ENCODE peak calls at places on chromosomes 1 and 21, in nine cellular contexts. G, I, B, A, H, Y, J, O and C are unnamed samples. For H3K9me3, the result is how much of the 10 kb centered on the place peaks cover.

GRCh38 chr1:27117733-27118439 is 37.0 kb downstream of the SLC9A1 start:
- DNase-seq in G (no peak), I (no peak), B (no peak), A (no peak), H (no peak), Y (peak), J (no peak), O (no peak), C (no peak)

GRCh38 chr1:46401964-46402626 is 8.0 kb downstream of the FAAH start:
- DNase-seq in G (peak), I (peak), B (peak), A (peak), H (peak), Y (peak), J (no peak), O (peak), C (peak)

GRCh38 chr1:166167395-166167922 is 658 bp upstream of the FAM78B start:
- DNase-seq in G (no peak), I (no peak), B (no peak), A (no peak), H (no peak), Y (no peak), J (no peak), O (peak), C (no peak)

GRCh38 chr1:19514391-19514831 is 29.1 kb upstream of the CAPZB start:
- DNase-seq in G (no peak), I (no peak), B (no peak), A (no peak), H (no peak), Y (no peak), J (no peak), O (peak), C (peak)

GRCh38 chr1:54610048-54610447 is 13.3 kb downstream of the FAM151A start:
- DNase-seq in G (no peak), I (no peak), B (peak), A (no peak), H (no peak), Y (no peak), J (no peak), O (no peak), C (peak)

GRCh38 chr1:63321788-63322247 is 549 bp upstream of the FOXD3 start:
- DNase-seq in G (no peak), I (no peak), B (peak), A (no peak), H (no peak), Y (no peak), J (no peak), O (no peak), C (no peak)

GRCh38 chr1:30822966-30823581 is 65.5 kb upstream of the LAPTM5 start:
- DNase-seq in G (no peak), I (no peak), B (no peak), A (no peak), H (no peak), Y (peak), J (no peak), O (no peak), C (no peak)

GRCh38 chr1:232568331-232568852 is 61.5 kb downstream of the SIPA1L2 start:
- DNase-seq in G (no peak), I (no peak), B (no peak), A (no peak), H (no peak), Y (no peak), J (no peak), O (peak), C (no peak)

GRCh38 chr1:6059866-6060265 is 14.2 kb downstream of the KCNAB2 start:
- DNase-seq in G (no peak), I (no peak), B (no peak), A (no peak), H (no peak), Y (no peak), J (no peak), O (no peak), C (no peak)

GRCh38 chr1:30816211-30817082 is 58.9 kb upstream of the LAPTM5 start:
- DNase-seq in G (no peak), I (no peak), B (peak), A (no peak), H (no peak), Y (peak), J (no peak), O (peak), C (peak)

GRCh38 chr1:26848947-26849774 is 13.8 kb upstream of the SFN start:
- DNase-seq in G (peak), I (no peak), B (no peak), A (no peak), H (peak), Y (peak), J (no peak), O (no peak), C (peak)

GRCh38 chr1:210691039-210691438 is 362.3 kb downstream of the HHAT start:
- DNase-seq in G (no peak), I (no peak), B (no peak), A (no peak), H (no peak), Y (no peak), J (no peak), O (no peak), C (no peak)

GRCh38 chr1:19685994-19686393 is 21.3 kb downstream of the HTR6 start:
- DNase-seq in G (no peak), I (no peak), B (no peak), A (no peak), H (no peak), Y (no peak), J (no peak), O (no peak), C (no peak)

GRCh38 chr1:160406131-160406968 is 6.0 kb downstream of the VANGL2 start:
- DNase-seq in G (no peak), I (peak), B (peak), A (no peak), H (no peak), Y (no peak), J (no peak), O (no peak), C (no peak)

GRCh38 chr1:2155788-2156187 is 38.8 kb downstream of the FAAP20 start:
- DNase-seq in G (no peak), I (no peak), B (no peak), A (no peak), H (no peak), Y (no peak), J (no peak), O (no peak), C (no peak)

GRCh38 chr1:192763243-192763642 is 45.6 kb upstream of the RGS2 start:
- DNase-seq in G (no peak), I (no peak), B (no peak), A (no peak), H (no peak), Y (peak), J (no peak), O (no peak), C (no peak)

GRCh38 chr1:30715216-30715615 is 8.2 kb downstream of the MATN1 start:
- DNase-seq in G (no peak), I (no peak), B (no peak), A (no peak), H (peak), Y (no peak), J (no peak), O (no peak), C (no peak)

GRCh38 chr1:924619-925323 is 1.0 kb downstream of the SAMD11 start:
- DNase-seq in G (no peak), I (no peak), B (peak), A (no peak), H (peak), Y (peak), J (no peak), O (no peak), C (peak)

GRCh38 chr21:44304846-44305245 is 5.0 kb downstream of the PFKL start:
- DNase-seq in G (no peak), I (no peak), B (peak), A (peak), H (peak), Y (peak), J (peak), O (peak), C (no peak)

GRCh38 chr1:223720987-223721591 is 8.8 kb downstream of the CAPN2 start:
- DNase-seq in G (no peak), I (peak), B (no peak), A (no peak), H (peak), Y (peak), J (no peak), O (peak), C (no peak)

GRCh38 chr21:44888581-44889550 is 15.4 kb upstream of the PTTG1IP start:
- DNase-seq in G (peak), I (no peak), B (no peak), A (no peak), H (no peak), Y (no peak), J (no peak), O (no peak), C (no peak)

GRCh38 chr1:11227106-11228077 is 35.0 kb downstream of the MTOR start:
- DNase-seq in G (no peak), I (no peak), B (no peak), A (peak), H (no peak), Y (no peak), J (no peak), O (no peak), C (no peak)

GRCh38 chr1:116825735-116826438 is 71.7 kb downstream of the CD2 start:
- DNase-seq in G (no peak), I (no peak), B (no peak), A (no peak), H (no peak), Y (no peak), J (no peak), O (peak), C (peak)

GRCh38 chr1:197976368-197976767 is 59.2 kb downstream of the LHX9 start:
- DNase-seq in G (no peak), I (no peak), B (no peak), A (no peak), H (peak), Y (no peak), J (no peak), O (no peak), C (no peak)

GRCh38 chr1:7266561-7266960 is 481.3 kb downstream of the CAMTA1 start:
- DNase-seq in G (no peak), I (no peak), B (no peak), A (no peak), H (no peak), Y (no peak), J (no peak), O (no peak), C (no peak)

GRCh38 chr21:42066521-42066920 is 4.6 kb upstream of the UMODL1 start:
- DNase-seq in G (no peak), I (no peak), B (no peak), A (peak), H (no peak), Y (no peak), J (no peak), O (no peak), C (peak)

GRCh38 chr1:209318302-209319056 is 265.0 kb upstream of the CAMK1G start:
- DNase-seq in G (no peak), I (no peak), B (no peak), A (no peak), H (no peak), Y (peak), J (no peak), O (no peak), C (no peak)

GRCh38 chr1:114468047-114468446 is 43.0 kb downstream of the TRIM33 start:
- DNase-seq in G (no peak), I (no peak), B (no peak), A (peak), H (no peak), Y (no peak), J (no peak), O (no peak), C (no peak)

GRCh38 chr21:45822002-45822397 is 159.6 kb upstream of the COL6A1 start:
- DNase-seq in G (no peak), I (peak), B (no peak), A (no peak), H (no peak), Y (no peak), J (no peak), O (no peak), C (no peak)

GRCh38 chr1:180916012-180916770 is 3.5 kb downstream of the KIAA1614 start:
- DNase-seq in G (no peak), I (no peak), B (no peak), A (no peak), H (no peak), Y (no peak), J (no peak), O (no peak), C (no peak)

GRCh38 chr1:158458263-158458662 is 3.4 kb upstream of the OR10K1 start:
- DNase-seq in G (no peak), I (no peak), B (no peak), A (no peak), H (no peak), Y (no peak), J (no peak), O (no peak), C (no peak)

GRCh38 chr1:53281180-53281579 is 42.9 kb upstream of the MAGOH start:
- DNase-seq in G (no peak), I (no peak), B (no peak), A (no peak), H (no peak), Y (no peak), J (no peak), O (no peak), C (no peak)

GRCh38 chr1:212951058-212951923 is 950 bp downstream of the VASH2 start:
- DNase-seq in G (no peak), I (no peak), B (peak), A (no peak), H (no peak), Y (no peak), J (no peak), O (no peak), C (no peak)

GRCh38 chr1:159218846-159219636 is 14.4 kb downstream of the ACKR1 start:
- DNase-seq in G (no peak), I (no peak), B (peak), A (no peak), H (no peak), Y (no peak), J (no peak), O (no peak), C (no peak)

GRCh38 chr1:213519098-213519497 is 468.1 kb downstream of the RPS6KC1 start:
- DNase-seq in G (no peak), I (no peak), B (no peak), A (no peak), H (no peak), Y (no peak), J (no peak), O (no peak), C (no peak)

GRCh38 chr1:33094971-33095604 is 14.1 kb downstream of the AZIN2 start:
- DNase-seq in G (no peak), I (peak), B (peak), A (peak), H (peak), Y (peak), J (peak), O (peak), C (peak)

GRCh38 chr1:9121891-9122409 is 7.0 kb downstream of the GPR157 start:
- DNase-seq in G (no peak), I (no peak), B (no peak), A (no peak), H (no peak), Y (no peak), J (peak), O (no peak), C (no peak)

GRCh38 chr1:41810446-41810845 is 108.3 kb downstream of the HIVEP3 start:
- DNase-seq in G (no peak), I (no peak), B (peak), A (peak), H (peak), Y (peak), J (peak), O (no peak), C (no peak)

GRCh38 chr1:67346982-67347381 is 39.3 kb downstream of the IL12RB2 start:
- DNase-seq in G (no peak), I (no peak), B (no peak), A (no peak), H (no peak), Y (no peak), J (no peak), O (no peak), C (no peak)

DNA sequence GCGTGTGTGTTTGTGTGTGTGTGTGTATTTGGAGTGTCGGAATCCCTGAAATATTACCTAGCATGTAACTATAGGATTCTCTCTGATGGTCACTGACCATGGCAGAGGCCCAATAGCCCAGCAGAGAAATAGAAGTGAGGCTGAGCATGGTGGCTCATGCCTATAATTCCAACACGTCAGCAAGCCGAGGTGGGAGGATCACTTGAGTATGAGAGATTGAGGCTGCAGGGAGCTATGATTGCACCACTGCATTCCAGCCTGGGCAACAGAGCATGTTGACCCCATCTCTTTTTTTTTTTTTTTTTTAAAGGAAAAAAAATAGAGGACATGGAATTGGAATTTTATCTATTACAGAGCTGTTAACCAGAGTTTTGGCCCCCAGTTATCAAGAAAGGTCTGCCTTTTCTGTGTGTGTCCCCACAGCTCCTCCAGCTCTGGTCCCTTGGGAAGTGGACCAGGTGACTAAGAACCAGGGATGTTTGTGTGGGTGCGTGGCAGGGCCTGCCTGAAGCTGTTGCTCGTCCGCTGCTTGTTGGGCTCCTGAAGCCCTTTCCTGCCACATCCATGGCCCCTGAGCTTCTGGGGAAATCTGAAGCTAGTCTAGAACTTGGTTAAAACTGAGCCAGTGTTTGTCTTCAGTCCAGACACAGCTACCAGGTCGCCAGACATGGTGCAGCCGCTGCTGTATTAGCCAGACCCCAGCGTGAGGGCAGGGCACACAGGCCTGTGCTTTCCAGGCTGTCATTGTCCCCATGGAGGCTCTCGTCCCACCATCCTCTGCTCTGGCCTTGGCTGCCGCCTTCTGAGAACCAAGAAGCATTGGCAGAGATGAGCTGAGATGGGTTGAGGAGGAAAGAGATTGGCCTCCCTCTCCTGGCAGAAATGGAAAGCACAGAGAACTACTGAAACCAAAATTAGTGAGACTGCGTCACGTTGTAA is 25.5 kb downstream of the CAPN9 start:
- DNase-seq in G (no peak), I (peak), B (peak), A (peak), H (peak), Y (peak), J (no peak), O (peak), C (peak)
- TF ChIP-seq CTCF in G (peak), I (peak), B (peak), A (peak), H (peak), Y (peak), J (no peak), O (no peak), C (no peak)

GRCh38 chr1:150407330-150407729 is 43.4 kb downstream of the RPRD2 start:
- DNase-seq in G (no peak), I (no peak), B (no peak), A (no peak), H (no peak), Y (no peak), J (no peak), O (no peak), C (no peak)

GRCh38 chr1:150408800-150409199 is 44.9 kb downstream of the RPRD2 start:
- DNase-seq in G (no peak), I (no peak), B (no peak), A (no peak), H (no peak), Y (no peak), J (no peak), O (no peak), C (no peak)

GRCh38 chr1:150409504-150410362 is 45.8 kb downstream of the RPRD2 start:
- DNase-seq in G (peak), I (peak), B (no peak), A (no peak), H (no peak), Y (no peak), J (no peak), O (no peak), C (no peak)

GRCh38 chr1:150414592-150414991 is 50.6 kb downstream of the RPRD2 start:
- DNase-seq in G (no peak), I (no peak), B (no peak), A (no peak), H (no peak), Y (no peak), J (no peak), O (no peak), C (no peak)

DNA sequence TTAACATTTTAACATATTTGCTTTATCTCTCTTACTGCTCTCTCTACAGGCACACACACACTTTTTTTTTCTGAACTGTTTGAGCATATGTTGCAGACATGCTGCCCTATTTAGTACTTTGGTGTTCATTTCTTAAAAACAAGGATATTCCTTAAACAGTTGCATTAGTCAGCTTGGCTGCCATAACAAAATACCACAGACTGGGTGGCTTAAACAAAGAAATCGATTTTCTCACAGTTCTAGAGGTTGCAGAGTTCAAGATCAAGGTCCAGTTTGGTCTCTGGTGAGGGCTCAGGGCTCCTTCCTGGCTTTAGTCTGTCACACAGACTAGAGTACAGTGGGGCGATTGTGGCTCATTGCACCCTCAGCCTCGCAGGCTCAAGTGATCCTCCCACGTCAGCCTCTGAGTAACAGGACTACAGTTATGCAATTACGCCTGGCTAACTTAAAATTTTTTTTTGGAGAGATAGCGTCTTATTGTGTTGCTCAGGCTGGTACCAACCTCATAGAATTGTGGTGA is 46.7 kb downstream of the RPRD2 start:
- DNase-seq in G (peak), I (no peak), B (no peak), A (no peak), H (peak), Y (peak), J (no peak), O (no peak), C (no peak)
- H3K9me3 ChIP-seq in G (under half), I (under half), B (under half), A (under half), H (under half), Y (under half), J (under half), O (under half), C (under half)

GRCh38 chr1:37015713-37016112 is 18.6 kb downstream of the GRIK3 start:
- DNase-seq in G (no peak), I (no peak), B (no peak), A (no peak), H (no peak), Y (no peak), J (no peak), O (no peak), C (no peak)
- H3K4me3 ChIP-seq in G (no peak), I (no peak), B (no peak), A (no peak), H (no peak), Y (no peak), J (no peak), O (no peak), C (no peak)

DNA sequence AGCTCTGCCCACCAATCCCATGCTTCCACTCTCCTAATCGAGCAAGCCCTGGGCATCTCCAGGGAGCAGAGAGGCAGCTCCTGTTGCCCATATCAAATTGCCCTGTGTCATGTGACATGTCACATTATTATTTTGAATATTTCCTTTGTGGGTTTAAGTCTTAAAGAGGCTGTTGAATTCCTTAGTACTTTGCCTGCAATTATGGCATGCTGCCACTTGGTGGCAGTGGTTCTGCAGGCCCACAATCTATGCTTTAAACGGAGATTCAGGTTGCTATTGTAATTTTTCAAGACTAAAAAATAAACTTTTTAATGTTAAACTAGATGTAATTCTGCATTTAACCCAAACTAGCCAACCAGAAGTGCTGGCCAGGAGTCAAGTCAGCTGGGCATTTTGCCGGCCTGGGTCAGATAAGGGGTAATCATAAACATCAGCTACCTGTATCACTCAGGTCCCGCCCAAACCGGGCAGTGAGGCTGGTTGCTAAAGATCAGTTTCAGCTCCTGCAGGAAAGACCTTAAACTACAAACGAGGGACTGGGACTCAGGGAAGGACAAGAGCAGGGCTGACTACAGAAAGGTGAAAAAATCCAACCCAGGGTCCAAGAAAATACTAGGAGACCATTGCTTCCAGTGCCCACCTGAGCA is 37.3 kb upstream of the ARHGEF16 start:
- DNase-seq in G (no peak), I (no peak), B (no peak), A (no peak), H (no peak), Y (no peak), J (no peak), O (no peak), C (no peak)
- TF ChIP-seq CTCF in G (peak), I (peak), B (peak), A (peak), H (no peak), Y (peak), J (no peak), O (no peak), C (no peak)